ENCODE peak calls at places on chromosomes 7 and 10, in ten cellular contexts. I, V, K, U, Y, R, S, E, J and M are unnamed samples.

GRCh38 chr7:18320971-18321567 is 174.5 kb upstream of the HDAC9 start:
- DNase-seq in V (peak; percentile 54), U (peak; percentile 7), Y (peak; percentile 69), J (peak; percentile 47), K (peak; percentile 69), I (peak; percentile 70), S (no peak), R (peak; percentile 7), E (no peak), M (peak; percentile 65)

GRCh38 chr7:6252310-6252709 is 20.1 kb downstream of the CYTH3 start:
- DNase-seq in J (no peak), K (peak; percentile 87), E (no peak), Y (no peak), R (no peak), V (no peak), I (peak; percentile 88), U (peak; percentile 66), S (no peak), M (peak; percentile 80)

GRCh38 chr7:151286148-151286547 is 37.7 kb upstream of the SMARCD3 start:
- DNase-seq in K (peak; percentile 13), Y (no peak), U (peak; percentile 6), I (no peak), S (no peak), V (no peak), R (no peak), E (no peak), J (no peak), M (no peak)

GRCh38 chr10:114375082-114375481 is 29.2 kb downstream of the AFAP1L2 start:
- DNase-seq in Y (no peak), U (no peak), E (no peak), I (peak; percentile 67), K (peak; percentile 71), V (no peak), S (no peak), J (no peak), R (no peak), M (peak; percentile 88)

GRCh38 chr10:76422769-76423168 is 991.3 kb downstream of the LRMDA start:
- DNase-seq in K (no peak), E (no peak), V (no peak), J (no peak), I (no peak), S (no peak), U (peak; percentile 23), Y (no peak), R (no peak), M (no peak)

GRCh38 chr10:75959209-75959608 is 527.8 kb downstream of the LRMDA start:
- DNase-seq in R (no peak), V (peak; percentile 79), S (no peak), I (no peak), E (no peak), J (no peak), U (peak; percentile 70), Y (no peak), K (peak; percentile 79), M (no peak)

GRCh38 chr7:152865011-152865410 is 105.5 kb downstream of the ACTR3B start:
- DNase-seq in I (no peak), E (no peak), Y (no peak), S (no peak), R (no peak), K (no peak), V (no peak), J (no peak), U (no peak), M (no peak)

GRCh38 chr10:1873916-1874315 is 136.6 kb upstream of the ADARB2 start:
- DNase-seq in J (no peak), I (no peak), V (no peak), E (no peak), Y (no peak), K (no peak), R (no peak), S (no peak), U (no peak), M (no peak)

GRCh38 chr7:108653526-108653925 is 83.9 kb downstream of the DNAJB9 start:
- DNase-seq in Y (no peak), U (no peak), K (peak; percentile 14), V (no peak), I (no peak), J (no peak), R (no peak), E (no peak), S (no peak), M (no peak)

GRCh38 chr10:20712766-20713165 is 184.3 kb downstream of the NEBL start:
- DNase-seq in J (no peak), S (no peak), K (no peak), I (no peak), E (no peak), U (no peak), Y (no peak), R (no peak), V (no peak), M (no peak)

GRCh38 chr10:31118561-31118960 is 86.9 kb upstream of the ZNF438 start:
- DNase-seq in I (no peak), J (no peak), R (no peak), V (peak; percentile 40), U (peak; percentile 41), S (no peak), Y (no peak), E (no peak), K (peak; percentile 59), M (no peak)

GRCh38 chr7:105267244-105267643 is 121.5 kb downstream of the SRPK2 start:
- DNase-seq in U (no peak), S (no peak), K (no peak), E (no peak), J (no peak), Y (no peak), R (peak; percentile 7), I (no peak), V (no peak), M (no peak)

GRCh38 chr10:95360122-95360715 is 69.4 kb upstream of the PDLIM1 start:
- DNase-seq in I (peak; percentile 23), K (peak; percentile 35), R (no peak), Y (no peak), S (no peak), U (peak; percentile 18), E (no peak), V (no peak), J (no peak), M (peak; percentile 28)

GRCh38 chr7:124856299-124856888 is 73.2 kb downstream of the POT1 start:
- DNase-seq in S (no peak), R (peak; percentile 2), I (peak; percentile 62), V (peak; percentile 33), J (peak; percentile 71), E (no peak), Y (no peak), U (peak; percentile 42), K (peak; percentile 71), M (peak; percentile 61)

GRCh38 chr7:157547102-157547501 is 210.3 kb downstream of the DNAJB6 start:
- DNase-seq in K (no peak), S (no peak), R (no peak), Y (no peak), E (no peak), I (no peak), U (no peak), V (no peak), J (no peak), M (no peak)

GRCh38 chr10:133318494-133319127 is 9.9 kb downstream of the ZNF511 start:
- DNase-seq in V (peak; percentile 83), R (peak; percentile 57), E (peak; percentile 64), K (peak; percentile 53), U (no peak), I (peak; percentile 74), J (peak; percentile 74), Y (peak; percentile 61), S (no peak), M (peak; percentile 59)

GRCh38 chr10:5609952-5610616 is 56.3 kb downstream of the ASB13 start:
- DNase-seq in K (no peak), R (no peak), E (no peak), I (no peak), Y (no peak), J (no peak), U (no peak), S (no peak), V (no peak), M (no peak)

GRCh38 chr7:64098-64521 is 128.3 kb upstream of the FAM20C start:
- DNase-seq in U (peak; percentile 34), I (peak; percentile 87), V (peak; percentile 86), E (peak; percentile 27), S (no peak), Y (peak; percentile 54), J (peak; percentile 30), R (no peak), K (peak; percentile 81), M (peak; percentile 49)

GRCh38 chr7:83633516-83633915 is 15.4 kb downstream of the SEMA3E start:
- DNase-seq in I (no peak), E (no peak), R (no peak), U (no peak), Y (no peak), J (no peak), K (no peak), S (no peak), V (no peak), M (no peak)

GRCh38 chr10:84353052-84353803 is 24.8 kb downstream of the CCSER2 start:
- DNase-seq in I (no peak), E (no peak), Y (no peak), J (no peak), R (no peak), S (no peak), V (no peak), K (no peak), U (no peak), M (no peak)

GRCh38 chr7:55074008-55074499 is 55.2 kb downstream of the EGFR start:
- DNase-seq in Y (no peak), S (no peak), V (peak; percentile 70), R (peak; percentile 47), J (no peak), E (peak; percentile 55), U (peak; percentile 84), K (peak; percentile 96), I (peak; percentile 43), M (peak; percentile 32)

GRCh38 chr10:86253171-86254072 is 113.2 kb downstream of the GRID1 start:
- DNase-seq in J (no peak), I (no peak), Y (no peak), V (no peak), S (no peak), R (no peak), K (no peak), E (no peak), U (no peak), M (no peak)

GRCh38 chr10:69045441-69046300 is 42.2 kb upstream of the SRGN start:
- DNase-seq in E (peak; percentile 48), R (peak; percentile 68), S (no peak), V (no peak), I (peak; percentile 33), Y (peak; percentile 96), K (peak; percentile 81), U (no peak), J (peak; percentile 46), M (no peak)

GRCh38 chr10:99784731-99785441 is 2.4 kb downstream of the ABCC2 start:
- DNase-seq in R (no peak), Y (no peak), S (no peak), K (peak; percentile 33), I (no peak), V (no peak), J (no peak), E (no peak), U (no peak), M (no peak)

GRCh38 chr10:62870866-62871265 is 54.7 kb upstream of the EGR2 start:
- DNase-seq in U (no peak), J (no peak), V (no peak), K (no peak), E (no peak), I (no peak), Y (no peak), R (no peak), S (no peak), M (no peak)

GRCh38 chr7:69411466-69411865 is 186.8 kb upstream of the AUTS2 start:
- DNase-seq in Y (no peak), S (no peak), K (no peak), V (no peak), E (no peak), J (no peak), R (no peak), U (no peak), I (no peak), M (no peak)

GRCh38 chr7:82175319-82175718 is 268.3 kb downstream of the CACNA2D1 start:
- DNase-seq in S (no peak), R (no peak), E (no peak), J (no peak), K (no peak), V (no peak), I (no peak), U (no peak), Y (no peak), M (no peak)

GRCh38 chr10:59225211-59225610 is 48.8 kb downstream of the PHYHIPL start:
- DNase-seq in K (no peak), S (no peak), U (no peak), Y (no peak), R (no peak), V (no peak), J (no peak), I (no peak), E (no peak), M (no peak)